ENCODE peak calls at places on chromosomes 1 and 21, in five cellular contexts. One of them, this sample, is unnamed.
A peak's percentile ranks its signal among the peaks of the same experiment; 100 is the strongest.

GRCh38 chr1:178587975-178588374 is 75.1 kb downstream of the TEX35 start:
- DNase-seq in SK-N-MC: no peak
- DNase-seq in RPMI7951: no peak
- DNase-seq in psoas muscle: no peak
- DNase-seq in heart left ventricle: no peak
- DNase-seq in this sample: no peak

GRCh38 chr1:108521990-108522393 is 37.9 kb upstream of the EEIG2 start:
- DNase-seq in SK-N-MC: no peak
- DNase-seq in RPMI7951: no peak
- DNase-seq in heart left ventricle: no peak
- DNase-seq in psoas muscle: no peak
- DNase-seq in this sample: no peak

GRCh38 chr1:2306151-2306978 is 78.2 kb downstream of the SKI start:
- DNase-seq in psoas muscle: no peak
- DNase-seq in RPMI7951: no peak
- DNase-seq in heart left ventricle: no peak
- DNase-seq in SK-N-MC: no peak
- DNase-seq in this sample: no peak

GRCh38 chr1:157198619-157199420 is 60.6 kb upstream of the ETV3 start:
- DNase-seq in SK-N-MC: no peak
- DNase-seq in heart left ventricle: no peak
- DNase-seq in psoas muscle: no peak
- DNase-seq in RPMI7951: no peak
- DNase-seq in this sample: no peak

GRCh38 chr1:9317591-9318331 is 25.1 kb downstream of the SPSB1 start:
- DNase-seq in SK-N-MC: no peak
- DNase-seq in heart left ventricle: peak; percentile 51
- DNase-seq in RPMI7951: peak; percentile 48
- DNase-seq in psoas muscle: peak; percentile 70
- DNase-seq in this sample: peak; percentile 46

GRCh38 chr1:51768971-51769601 is 109.4 kb downstream of the NRDC start:
- DNase-seq in psoas muscle: no peak
- DNase-seq in RPMI7951: peak; percentile 62
- DNase-seq in heart left ventricle: no peak
- DNase-seq in SK-N-MC: peak; percentile 32
- DNase-seq in this sample: peak; percentile 68

GRCh38 chr1:209634005-209634737 is 18.1 kb downstream of the LAMB3 start:
- DNase-seq in RPMI7951: peak; percentile 47
- DNase-seq in psoas muscle: no peak
- DNase-seq in SK-N-MC: no peak
- DNase-seq in heart left ventricle: peak; percentile 2
- DNase-seq in this sample: no peak

GRCh38 chr1:76764638-76765572 is 102.4 kb upstream of the ST6GALNAC5 start:
- DNase-seq in SK-N-MC: no peak
- DNase-seq in psoas muscle: peak; percentile 9
- DNase-seq in RPMI7951: peak; percentile 5
- DNase-seq in heart left ventricle: no peak
- DNase-seq in this sample: no peak

GRCh38 chr1:45730780-45731319 is 19.6 kb downstream of the IPP start:
- DNase-seq in RPMI7951: no peak
- DNase-seq in heart left ventricle: no peak
- DNase-seq in psoas muscle: no peak
- DNase-seq in SK-N-MC: no peak
- DNase-seq in this sample: no peak

GRCh38 chr1:7972285-7972684 is 10.8 kb downstream of the PARK7 start:
- DNase-seq in psoas muscle: no peak
- DNase-seq in RPMI7951: no peak
- DNase-seq in SK-N-MC: no peak
- DNase-seq in heart left ventricle: no peak
- DNase-seq in this sample: no peak

GRCh38 chr1:9687876-9688582 is 36.5 kb downstream of the PIK3CD start:
- DNase-seq in RPMI7951: peak; percentile 42
- DNase-seq in heart left ventricle: peak; percentile 34
- DNase-seq in psoas muscle: peak; percentile 22
- DNase-seq in SK-N-MC: no peak
- DNase-seq in this sample: peak; percentile 63

GRCh38 chr1:37721565-37721964 is 29.2 kb downstream of the CDCA8 start:
- DNase-seq in heart left ventricle: no peak
- DNase-seq in RPMI7951: no peak
- DNase-seq in SK-N-MC: no peak
- DNase-seq in psoas muscle: no peak
- DNase-seq in this sample: no peak

GRCh38 chr1:10979483-10979920 is 33.0 kb upstream of the TARDBP start:
- DNase-seq in psoas muscle: peak; percentile 46
- DNase-seq in SK-N-MC: no peak
- DNase-seq in RPMI7951: peak; percentile 84
- DNase-seq in heart left ventricle: peak; percentile 64
- DNase-seq in this sample: no peak

GRCh38 chr1:214281902-214282695 is 1.1 kb downstream of the SMYD2 start:
- DNase-seq in psoas muscle: peak; percentile 52
- DNase-seq in heart left ventricle: no peak
- DNase-seq in RPMI7951: peak; percentile 75
- DNase-seq in SK-N-MC: no peak
- DNase-seq in this sample: peak; percentile 59

GRCh38 chr1:158124034-158124433 is 56.7 kb upstream of the CD1D start:
- DNase-seq in psoas muscle: no peak
- DNase-seq in heart left ventricle: no peak
- DNase-seq in SK-N-MC: no peak
- DNase-seq in RPMI7951: no peak
- DNase-seq in this sample: no peak

GRCh38 chr21:39269620-39270019 is 43.8 kb downstream of the BRWD1 start:
- DNase-seq in heart left ventricle: no peak
- DNase-seq in RPMI7951: no peak
- DNase-seq in psoas muscle: no peak
- DNase-seq in SK-N-MC: no peak
- DNase-seq in this sample: no peak

GRCh38 chr1:62672029-62672428 is 16.2 kb downstream of the DOCK7 start:
- DNase-seq in RPMI7951: no peak
- DNase-seq in heart left ventricle: no peak
- DNase-seq in SK-N-MC: no peak
- DNase-seq in psoas muscle: no peak
- DNase-seq in this sample: no peak

GRCh38 chr1:85734961-85735360 is 26.7 kb upstream of the ZNHIT6 start:
- DNase-seq in RPMI7951: no peak
- DNase-seq in psoas muscle: no peak
- DNase-seq in SK-N-MC: no peak
- DNase-seq in heart left ventricle: no peak
- DNase-seq in this sample: no peak

GRCh38 chr1:151993084-151993733 is 450 bp downstream of the S100A10 start:
- DNase-seq in SK-N-MC: no peak
- DNase-seq in RPMI7951: no peak
- DNase-seq in heart left ventricle: peak; percentile 58
- DNase-seq in psoas muscle: peak; percentile 41
- DNase-seq in this sample: no peak

GRCh38 chr1:23466423-23466989 is 17.5 kb downstream of the ASAP3 start:
- DNase-seq in RPMI7951: no peak
- DNase-seq in SK-N-MC: no peak
- DNase-seq in psoas muscle: no peak
- DNase-seq in heart left ventricle: no peak
- DNase-seq in this sample: no peak

GRCh38 chr1:189424746-189425331 is 1052.8 kb downstream of the BRINP3 start:
- DNase-seq in SK-N-MC: no peak
- DNase-seq in psoas muscle: no peak
- DNase-seq in heart left ventricle: no peak
- DNase-seq in RPMI7951: peak; percentile 10
- DNase-seq in this sample: no peak

GRCh38 chr1:29441916-29442668 is 205.8 kb downstream of the PTPRU start:
- DNase-seq in heart left ventricle: no peak
- DNase-seq in psoas muscle: no peak
- DNase-seq in RPMI7951: no peak
- DNase-seq in SK-N-MC: no peak
- DNase-seq in this sample: no peak

GRCh38 chr21:14086553-14086952 is 124.2 kb downstream of the LIPI start:
- DNase-seq in heart left ventricle: no peak
- DNase-seq in RPMI7951: no peak
- DNase-seq in psoas muscle: no peak
- DNase-seq in SK-N-MC: no peak
- DNase-seq in this sample: no peak

GRCh38 chr1:113307771-113308451 is 82.4 kb upstream of the MAGI3 start:
- DNase-seq in RPMI7951: no peak
- DNase-seq in heart left ventricle: no peak
- DNase-seq in psoas muscle: no peak
- DNase-seq in SK-N-MC: no peak
- DNase-seq in this sample: peak; percentile 18

GRCh38 chr1:39895096-39895495 is 6.6 kb downstream of the MYCL start:
- DNase-seq in psoas muscle: no peak
- DNase-seq in SK-N-MC: no peak
- DNase-seq in RPMI7951: no peak
- DNase-seq in heart left ventricle: no peak
- DNase-seq in this sample: no peak

GRCh38 chr1:240797050-240797449 is 185.1 kb upstream of the GREM2 start:
- DNase-seq in psoas muscle: no peak
- DNase-seq in RPMI7951: peak; percentile 11
- DNase-seq in heart left ventricle: no peak
- DNase-seq in SK-N-MC: no peak
- DNase-seq in this sample: no peak

GRCh38 chr1:231827337-231828105 is 200.9 kb downstream of the DISC1 start:
- DNase-seq in psoas muscle: no peak
- DNase-seq in heart left ventricle: no peak
- DNase-seq in SK-N-MC: no peak
- DNase-seq in RPMI7951: peak; percentile 77
- DNase-seq in this sample: peak; percentile 61

GRCh38 chr1:200359610-200360163 is 50.1 kb downstream of the ZNF281 start:
- DNase-seq in psoas muscle: no peak
- DNase-seq in heart left ventricle: no peak
- DNase-seq in SK-N-MC: no peak
- DNase-seq in RPMI7951: no peak
- DNase-seq in this sample: no peak

GRCh38 chr1:75124510-75124909 is 9.7 kb upstream of the LHX8 start:
- DNase-seq in psoas muscle: no peak
- DNase-seq in RPMI7951: no peak
- DNase-seq in SK-N-MC: no peak
- DNase-seq in heart left ventricle: no peak
- DNase-seq in this sample: no peak

GRCh38 chr1:238562376-238562775 is 671.7 kb upstream of the ZP4 start:
- DNase-seq in heart left ventricle: no peak
- DNase-seq in psoas muscle: no peak
- DNase-seq in RPMI7951: peak; percentile 49
- DNase-seq in SK-N-MC: no peak
- DNase-seq in this sample: no peak

GRCh38 chr1:5611855-5612254 is 380.4 kb downstream of the NPHP4 start:
- DNase-seq in psoas muscle: no peak
- DNase-seq in heart left ventricle: no peak
- DNase-seq in SK-N-MC: no peak
- DNase-seq in RPMI7951: no peak
- DNase-seq in this sample: no peak

GRCh38 chr21:15057290-15057689 is 7.5 kb downstream of the NRIP1 start:
- DNase-seq in RPMI7951: no peak
- DNase-seq in psoas muscle: no peak
- DNase-seq in heart left ventricle: no peak
- DNase-seq in SK-N-MC: no peak
- DNase-seq in this sample: no peak

GRCh38 chr1:37255111-37255795 is 219.1 kb upstream of the ZC3H12A start:
- DNase-seq in heart left ventricle: no peak
- DNase-seq in RPMI7951: no peak
- DNase-seq in psoas muscle: no peak
- DNase-seq in SK-N-MC: no peak
- DNase-seq in this sample: peak; percentile 34

GRCh38 chr1:177546346-177546745 is 375.6 kb downstream of the BRINP2 start:
- DNase-seq in psoas muscle: no peak
- DNase-seq in heart left ventricle: no peak
- DNase-seq in SK-N-MC: no peak
- DNase-seq in RPMI7951: peak; percentile 0
- DNase-seq in this sample: no peak

GRCh38 chr1:212612251-212612961 is 3.8 kb downstream of the ATF3 start:
- DNase-seq in RPMI7951: peak; percentile 17
- DNase-seq in heart left ventricle: no peak
- DNase-seq in psoas muscle: no peak
- DNase-seq in SK-N-MC: no peak
- DNase-seq in this sample: no peak

GRCh38 chr1:55817027-55817426 is 601.9 kb upstream of the USP24 start:
- DNase-seq in SK-N-MC: no peak
- DNase-seq in psoas muscle: no peak
- DNase-seq in RPMI7951: no peak
- DNase-seq in heart left ventricle: no peak
- DNase-seq in this sample: no peak

GRCh38 chr1:112817555-112818373 is 102.6 kb upstream of the PPM1J start:
- DNase-seq in RPMI7951: no peak
- DNase-seq in heart left ventricle: no peak
- DNase-seq in SK-N-MC: peak; percentile 24
- DNase-seq in psoas muscle: no peak
- DNase-seq in this sample: no peak

GRCh38 chr1:156474966-156475365 is 25.6 kb downstream of the MEF2D start:
- DNase-seq in RPMI7951: no peak
- DNase-seq in psoas muscle: no peak
- DNase-seq in SK-N-MC: no peak
- DNase-seq in heart left ventricle: no peak
- DNase-seq in this sample: no peak

This sample was measured in AG20443.